ENCODE peak calls at places on chromosomes 3 and 15, in eight cellular contexts. F, K, S, W, A, B, Y and U are unnamed samples.

GRCh38 chr3:30141178-30141581 is 465.2 kb upstream of the TGFBR2 start:
- DNase-seq in S (no peak), Y (no peak), W (no peak), B (no peak), A (no peak), K (no peak), F (no peak), U (no peak)

GRCh38 chr3:188839187-188839695 is 332.5 kb upstream of the TPRG1 start:
- DNase-seq in S (no peak), Y (no peak), B (no peak), W (no peak), K (no peak), A (no peak), F (peak; percentile 68), U (no peak)

GRCh38 chr15:90619468-90619867 is 89.7 kb downstream of the CRTC3 start:
- DNase-seq in F (no peak), B (no peak), S (no peak), K (no peak), W (no peak), A (no peak), Y (no peak), U (no peak)

GRCh38 chr3:41711656-41712055 is 250.2 kb downstream of the ULK4 start:
- DNase-seq in B (no peak), K (peak; percentile 20), Y (no peak), S (no peak), F (no peak), W (peak; percentile 21), A (no peak), U (no peak)

GRCh38 chr3:146306024-146306423 is 55.1 kb upstream of the PLSCR4 start:
- DNase-seq in A (no peak), S (no peak), F (no peak), B (no peak), W (no peak), Y (no peak), K (no peak), U (no peak)

GRCh38 chr15:90367578-90367977 is 15.5 kb downstream of the ZNF774 start:
- DNase-seq in S (no peak), W (peak; percentile 41), Y (no peak), A (no peak), F (no peak), B (no peak), K (no peak), U (no peak)

GRCh38 chr3:194766845-194767244 is 81.2 kb downstream of the FAM43A start:
- DNase-seq in A (no peak), S (no peak), K (no peak), B (no peak), W (no peak), Y (no peak), F (no peak), U (no peak)

GRCh38 chr15:90184786-90185704 is 16.1 kb upstream of the SEMA4B start:
- DNase-seq in S (peak; percentile 34), B (peak; percentile 82), Y (peak; percentile 84), K (no peak), A (no peak), W (peak; percentile 38), F (peak; percentile 91), U (no peak)

GRCh38 chr3:56926513-56927282 is 124.9 kb upstream of the ARHGEF3 start:
- DNase-seq in S (no peak), B (no peak), Y (no peak), F (no peak), A (peak; percentile 59), W (peak; percentile 18), K (peak; percentile 54), U (peak; percentile 38)

GRCh38 chr3:188403404-188403803 is 249.4 kb downstream of the LPP start:
- DNase-seq in S (no peak), Y (no peak), K (no peak), W (no peak), F (no peak), A (no peak), B (no peak), U (no peak)

GRCh38 chr3:49805367-49805782 is 2.3 kb downstream of the INKA1 start:
- DNase-seq in S (no peak), A (no peak), F (no peak), W (peak; percentile 88), Y (peak; percentile 79), B (peak; percentile 56), K (peak; percentile 86), U (no peak)

GRCh38 chr15:40388941-40389823 is 6.7 kb downstream of the KNSTRN start:
- DNase-seq in Y (peak; percentile 70), A (no peak), B (peak; percentile 35), F (no peak), K (peak; percentile 37), W (peak; percentile 13), S (no peak), U (no peak)

GRCh38 chr15:49693491-49693890 is 72.6 kb downstream of the DTWD1 start:
- DNase-seq in B (no peak), A (no peak), K (no peak), W (peak; percentile 12), Y (no peak), S (no peak), F (no peak), U (no peak)

GRCh38 chr15:76135516-76135915 is 75.7 kb downstream of the TMEM266 start:
- DNase-seq in A (no peak), W (no peak), K (no peak), F (no peak), S (no peak), Y (no peak), B (no peak), U (no peak)

GRCh38 chr15:83446904-83447708 is at the start of gene SH3GL3:
- DNase-seq in W (peak; percentile 65), F (peak; percentile 73), S (peak; percentile 19), B (peak; percentile 66), Y (peak; percentile 90), K (no peak), A (peak; percentile 20), U (no peak)

GRCh38 chr15:91866371-91866905 is 12.9 kb downstream of the SLCO3A1 start:
- DNase-seq in K (no peak), W (peak; percentile 69), B (no peak), A (no peak), F (no peak), S (no peak), Y (no peak), U (no peak)

GRCh38 chr15:76337047-76337738 is 620 bp downstream of the ISL2 start:
- DNase-seq in A (no peak), F (peak; percentile 41), S (no peak), Y (no peak), B (no peak), K (no peak), W (peak; percentile 45), U (no peak)

GRCh38 chr3:140276698-140277097 is 341.7 kb downstream of the CLSTN2 start:
- DNase-seq in K (no peak), S (no peak), W (no peak), Y (no peak), F (peak; percentile 28), B (no peak), A (no peak), U (no peak)

GRCh38 chr15:64911317-64912186 is at the start of gene ANKDD1A:
- DNase-seq in S (no peak), W (peak; percentile 28), A (no peak), Y (peak; percentile 64), K (no peak), B (peak; percentile 82), F (peak; percentile 70), U (no peak)
- H3K4me3 ChIP-seq in S (peak within 1 kb of the TSS; percentile 71), W (peak within 1 kb of the TSS; percentile 65), A (peak within 1 kb of the TSS; percentile 41), Y (peak within 1 kb of the TSS; percentile 61), K (peak within 1 kb of the TSS; percentile 78), B (peak within 1 kb of the TSS; percentile 83), F (peak within 1 kb of the TSS; percentile 46), U (peak within 1 kb of the TSS; percentile 53)

GRCh38 chr3:55879901-55880331 is 392.8 kb upstream of the WNT5A start:
- DNase-seq in A (no peak), S (no peak), B (no peak), K (no peak), W (peak; percentile 36), F (no peak), Y (no peak), U (peak; percentile 13)

GRCh38 chr3:55873523-55874254 is 386.6 kb upstream of the WNT5A start:
- DNase-seq in K (no peak), B (no peak), F (peak; percentile 76), S (no peak), A (no peak), Y (no peak), W (peak; percentile 50), U (peak; percentile 13)

GRCh38 chr3:55880357-55880756 is 393.3 kb upstream of the WNT5A start:
- DNase-seq in B (no peak), A (no peak), K (no peak), W (no peak), F (no peak), Y (no peak), S (no peak), U (no peak)

GRCh38 chr3:55875137-55875536 is 388.0 kb upstream of the WNT5A start:
- DNase-seq in Y (no peak), W (no peak), K (no peak), F (no peak), A (no peak), S (no peak), B (no peak), U (no peak)

DNA sequence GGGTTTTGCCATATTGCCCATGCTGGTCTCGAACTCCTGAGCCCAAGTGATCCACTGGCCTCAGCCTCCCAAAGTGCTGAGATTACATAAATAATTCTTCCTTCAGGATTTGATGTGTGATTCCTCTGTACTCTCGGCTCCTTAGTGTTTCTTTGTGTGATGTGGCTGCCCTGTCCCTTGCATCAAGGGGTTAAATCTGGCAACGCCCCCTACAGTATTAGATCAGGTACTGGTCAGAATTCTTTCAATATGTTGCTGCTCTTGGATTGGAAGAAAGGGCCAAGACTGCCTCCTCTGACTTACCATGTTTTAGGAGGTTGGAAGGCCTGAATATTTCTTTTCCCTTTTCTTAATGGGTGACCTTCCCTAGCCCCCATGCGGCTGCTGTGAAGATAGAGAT is 390.6 kb upstream of the WNT5A start:
- DNase-seq in K (no peak), W (no peak), A (no peak), B (no peak), Y (no peak), S (no peak), F (no peak), U (no peak)
- TF ChIP-seq CTCF in K (no peak), W (peak; percentile 1), A (no peak), B (no peak), Y (no peak), S (no peak), F (no peak), U (peak; percentile 13)

DNA sequence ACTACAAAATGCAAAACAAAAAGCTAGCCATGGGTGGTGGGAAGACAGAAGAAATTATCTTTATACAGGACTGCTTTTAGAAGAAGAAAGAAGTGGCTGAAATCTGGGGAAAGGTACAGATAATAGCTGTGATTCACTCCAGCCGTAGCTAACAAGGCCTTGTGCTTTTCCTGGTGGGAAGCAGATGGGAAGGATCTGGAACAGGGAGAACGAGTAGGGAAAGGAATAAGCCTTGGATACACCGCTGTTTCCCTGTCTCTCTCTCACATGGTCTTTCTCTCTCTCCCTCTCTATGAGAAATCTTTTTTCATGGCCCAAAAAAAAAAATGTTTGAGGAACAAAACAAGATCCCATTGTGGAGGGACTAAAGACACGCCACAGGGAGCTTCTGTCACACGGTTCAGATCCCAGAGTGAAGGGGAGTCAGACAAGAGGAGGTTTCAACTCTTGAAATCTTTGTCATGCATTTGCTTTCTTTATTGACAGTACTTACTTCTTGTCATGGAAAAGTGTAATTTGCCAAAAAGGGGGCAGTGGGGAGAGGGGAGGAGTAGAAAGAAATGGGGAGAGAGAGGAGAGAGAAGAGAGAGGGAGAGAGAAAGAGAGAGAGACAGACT is 225.3 kb downstream of the RORA start:
- DNase-seq in K (no peak), F (no peak), S (no peak), A (no peak), Y (no peak), B (no peak), W (no peak), U (no peak)
- H3K4me3 ChIP-seq in K (no peak overlapping the region), F (no peak overlapping the region), S (no peak overlapping the region), A (no peak overlapping the region), Y (no peak overlapping the region), B (no peak overlapping the region), W (no peak overlapping the region), U (no peak overlapping the region)

GRCh38 chr3:133760916-133761315 is 14.7 kb downstream of the TF start:
- DNase-seq in W (no peak), K (no peak), S (no peak), A (no peak), Y (no peak), B (no peak), F (no peak), U (no peak)
- TF ChIP-seq CTCF in W (no peak), K (no peak), S (no peak), A (no peak), Y (no peak), B (no peak), F (no peak), U (no peak)